ENCODE peak calls at places on chromosomes 1 and 21, in five cellular contexts. One of them, this sample, is unnamed.

GRCh38 chr1:19825298-19825697 is 10.2 kb upstream of the RNF186 start:
- DNase-seq in cardiac fibroblast: no peak
- DNase-seq in colonic mucosa: no peak
- DNase-seq in fibroblast of lung: no peak
- DNase-seq in astrocyte: no peak
- DNase-seq in this sample: no peak

GRCh38 chr1:30789388-30790255 is 32.0 kb upstream of the LAPTM5 start:
- DNase-seq in fibroblast of lung: no peak
- DNase-seq in cardiac fibroblast: no peak
- DNase-seq in astrocyte: no peak
- DNase-seq in colonic mucosa: no peak
- DNase-seq in this sample: no peak

GRCh38 chr1:1318131-1318652 is 6.3 kb downstream of the INTS11 start:
- DNase-seq in astrocyte: peak
- DNase-seq in colonic mucosa: peak
- DNase-seq in fibroblast of lung: peak
- DNase-seq in cardiac fibroblast: peak
- DNase-seq in this sample: peak

GRCh38 chr1:65459397-65459768 is 38.9 kb downstream of the LEPR start:
- DNase-seq in colonic mucosa: no peak
- DNase-seq in cardiac fibroblast: peak
- DNase-seq in fibroblast of lung: peak
- DNase-seq in astrocyte: no peak
- DNase-seq in this sample: peak

GRCh38 chr21:28769683-28770082 is 223.0 kb downstream of the LTN1 start:
- DNase-seq in colonic mucosa: no peak
- DNase-seq in astrocyte: no peak
- DNase-seq in fibroblast of lung: no peak
- DNase-seq in cardiac fibroblast: peak
- DNase-seq in this sample: no peak

GRCh38 chr1:25819496-25820246 is at the start of gene MTFR1L:
- DNase-seq in fibroblast of lung: peak
- DNase-seq in astrocyte: peak
- DNase-seq in cardiac fibroblast: peak
- DNase-seq in colonic mucosa: peak
- DNase-seq in this sample: peak

GRCh38 chr1:184329962-184330868 is 56.6 kb upstream of the C1orf21 start:
- DNase-seq in colonic mucosa: peak
- DNase-seq in fibroblast of lung: peak
- DNase-seq in cardiac fibroblast: peak
- DNase-seq in astrocyte: peak
- DNase-seq in this sample: no peak

GRCh38 chr1:206050655-206051235 is 2.2 kb upstream of the RHEX start:
- DNase-seq in colonic mucosa: no peak
- DNase-seq in fibroblast of lung: peak
- DNase-seq in cardiac fibroblast: no peak
- DNase-seq in astrocyte: no peak
- DNase-seq in this sample: no peak

GRCh38 chr1:75475709-75476108 is 135.2 kb downstream of the SLC44A5 start:
- DNase-seq in colonic mucosa: no peak
- DNase-seq in fibroblast of lung: no peak
- DNase-seq in astrocyte: no peak
- DNase-seq in cardiac fibroblast: no peak
- DNase-seq in this sample: no peak

GRCh38 chr1:10074059-10074854 is 41.5 kb downstream of the UBE4B start:
- DNase-seq in fibroblast of lung: peak
- DNase-seq in colonic mucosa: peak
- DNase-seq in cardiac fibroblast: peak
- DNase-seq in astrocyte: peak
- DNase-seq in this sample: peak

GRCh38 chr1:150875197-150876110 is 945 bp downstream of the ARNT start:
- DNase-seq in colonic mucosa: peak
- DNase-seq in astrocyte: no peak
- DNase-seq in fibroblast of lung: no peak
- DNase-seq in cardiac fibroblast: peak
- DNase-seq in this sample: no peak

GRCh38 chr1:91700771-91701493 is 185.0 kb downstream of the TGFBR3 start:
- DNase-seq in cardiac fibroblast: peak
- DNase-seq in fibroblast of lung: peak
- DNase-seq in colonic mucosa: no peak
- DNase-seq in astrocyte: peak
- DNase-seq in this sample: peak

GRCh38 chr1:26913754-26914619 is at the start of gene NR0B2:
- DNase-seq in fibroblast of lung: no peak
- DNase-seq in colonic mucosa: peak
- DNase-seq in astrocyte: no peak
- DNase-seq in cardiac fibroblast: no peak
- DNase-seq in this sample: no peak

GRCh38 chr1:180151508-180151907 is 3.2 kb upstream of the QSOX1 start:
- DNase-seq in astrocyte: peak
- DNase-seq in fibroblast of lung: peak
- DNase-seq in colonic mucosa: no peak
- DNase-seq in cardiac fibroblast: peak
- DNase-seq in this sample: peak

GRCh38 chr1:230248876-230249275 is 177.3 kb downstream of the PGBD5 start:
- DNase-seq in cardiac fibroblast: peak
- DNase-seq in fibroblast of lung: no peak
- DNase-seq in colonic mucosa: no peak
- DNase-seq in astrocyte: no peak
- DNase-seq in this sample: no peak

GRCh38 chr1:204921855-204922516 is 51.3 kb downstream of the NFASC start:
- DNase-seq in fibroblast of lung: no peak
- DNase-seq in cardiac fibroblast: no peak
- DNase-seq in colonic mucosa: no peak
- DNase-seq in astrocyte: no peak
- DNase-seq in this sample: no peak

GRCh38 chr1:243732627-243733026 is 117.4 kb downstream of the AKT3 start:
- DNase-seq in colonic mucosa: no peak
- DNase-seq in astrocyte: no peak
- DNase-seq in fibroblast of lung: no peak
- DNase-seq in cardiac fibroblast: no peak
- DNase-seq in this sample: no peak

GRCh38 chr1:84916897-84917296 is 23.9 kb upstream of the LPAR3 start:
- DNase-seq in fibroblast of lung: no peak
- DNase-seq in colonic mucosa: no peak
- DNase-seq in cardiac fibroblast: no peak
- DNase-seq in astrocyte: no peak
- DNase-seq in this sample: no peak

GRCh38 chr1:208029381-208030319 is 118.7 kb upstream of the CD34 start:
- DNase-seq in cardiac fibroblast: peak
- DNase-seq in colonic mucosa: peak
- DNase-seq in astrocyte: peak
- DNase-seq in fibroblast of lung: peak
- DNase-seq in this sample: peak

GRCh38 chr1:236163460-236164153 is 21.3 kb downstream of the GPR137B start:
- DNase-seq in cardiac fibroblast: no peak
- DNase-seq in fibroblast of lung: no peak
- DNase-seq in astrocyte: no peak
- DNase-seq in colonic mucosa: peak
- DNase-seq in this sample: no peak